ENCODE peak calls at places on chromosomes 11 and 22, in nine cellular contexts. J is CD8-positive, alpha-beta T cell; H is ovary; E is stomach; P is sigmoid colon; N is psoas muscle; K is NT2/D1; B is astrocyte; A is aorta. S is an unnamed sample.

GRCh38 chr22:47796128-47796908 is 1033.9 kb downstream of the TBC1D22A start:
- DNase-seq in N (no peak), H (no peak), P (no peak), J (peak; percentile 38), B (no peak), A (no peak), E (no peak), K (no peak), S (no peak)

GRCh38 chr11:93969925-93970922 is 50.9 kb upstream of the HEPHL1 start:
- DNase-seq in N (no peak), H (no peak), J (no peak), P (no peak), A (no peak), B (no peak), K (no peak), E (no peak), S (no peak)

GRCh38 chr22:29820941-29821789 is 16.9 kb downstream of the ASCC2 start:
- DNase-seq in P (peak; percentile 70), B (peak; percentile 98), J (no peak), K (no peak), H (no peak), E (peak; percentile 94), N (peak; percentile 61), A (peak; percentile 87), S (no peak)

GRCh38 chr22:49487950-49488349 is 339.7 kb downstream of the BRD1 start:
- DNase-seq in H (no peak), K (peak; percentile 18), N (no peak), A (no peak), P (no peak), J (no peak), B (no peak), E (no peak), S (no peak)

GRCh38 chr22:30863161-30863833 is 105.3 kb downstream of the MORC2 start:
- DNase-seq in H (no peak), N (no peak), J (no peak), E (peak; percentile 24), B (peak; percentile 23), K (no peak), P (peak; percentile 50), A (peak; percentile 52), S (no peak)

GRCh38 chr11:68121067-68121899 is at the start of gene CHKA:
- DNase-seq in H (peak; percentile 95), A (peak; percentile 97), N (peak; percentile 97), K (peak; percentile 89), P (peak; percentile 97), E (peak; percentile 96), J (peak; percentile 88), B (peak; percentile 68), S (peak; percentile 88)

GRCh38 chr11:6771926-6772898 is at the start of gene OR2AG2:
- DNase-seq in K (no peak), P (no peak), E (no peak), J (no peak), B (no peak), N (no peak), A (no peak), H (no peak), S (no peak)

GRCh38 chr11:88464528-88464927 is 127.0 kb upstream of the CTSC start:
- DNase-seq in J (no peak), B (no peak), A (no peak), E (no peak), K (no peak), P (no peak), H (no peak), N (no peak), S (no peak)

GRCh38 chr11:4677948-4678347 is 19.7 kb downstream of the OR51E2 start:
- DNase-seq in B (no peak), N (no peak), E (no peak), J (no peak), P (no peak), K (no peak), A (no peak), H (no peak), S (no peak)

GRCh38 chr22:32542332-32543019 is 67.9 kb downstream of the FBXO7 start:
- DNase-seq in K (no peak), N (peak; percentile 86), A (peak; percentile 69), J (no peak), P (peak; percentile 91), E (no peak), H (no peak), B (no peak), S (no peak)

GRCh38 chr11:17476317-17477083 is at the start of gene ABCC8:
- DNase-seq in J (no peak), B (no peak), E (peak; percentile 47), A (no peak), K (no peak), H (no peak), N (no peak), P (no peak), S (peak; percentile 53)

GRCh38 chr11:68584097-68584496 is 100.2 kb upstream of the GAL start:
- DNase-seq in H (no peak), J (peak; percentile 70), K (peak; percentile 63), E (peak; percentile 40), N (peak; percentile 72), A (no peak), P (no peak), B (no peak), S (peak; percentile 85)

GRCh38 chr22:20242393-20243175 is 25.5 kb downstream of the RTN4R start:
- DNase-seq in P (no peak), H (no peak), B (no peak), A (no peak), J (peak; percentile 70), N (no peak), E (no peak), K (no peak), S (no peak)

GRCh38 chr11:11691296-11692141 is 69.7 kb upstream of the GALNT18 start:
- DNase-seq in H (no peak), N (no peak), K (peak; percentile 59), A (no peak), P (no peak), E (no peak), J (no peak), B (no peak), S (peak; percentile 71)

GRCh38 chr11:131579932-131580387 is 209.5 kb downstream of the NTM start:
- DNase-seq in N (no peak), B (peak; percentile 98), K (peak; percentile 36), H (no peak), J (no peak), E (no peak), P (no peak), A (no peak), S (peak; percentile 12)

GRCh38 chr11:65329944-65330403 is 3.7 kb upstream of the DPF2 start:
- DNase-seq in N (peak; percentile 81), J (peak; percentile 87), E (peak; percentile 95), K (peak; percentile 97), A (peak; percentile 85), P (peak; percentile 95), H (peak; percentile 81), B (peak; percentile 68), S (peak; percentile 96)

GRCh38 chr11:60831501-60832079 is 10.3 kb upstream of the CCDC86 start:
- DNase-seq in E (no peak), J (no peak), N (no peak), P (no peak), B (peak; percentile 30), K (no peak), A (no peak), H (no peak), S (no peak)

GRCh38 chr11:15451713-15452112 is 337.0 kb downstream of the INSC start:
- DNase-seq in E (no peak), J (no peak), P (no peak), H (no peak), K (no peak), A (no peak), N (no peak), B (no peak), S (no peak)

GRCh38 chr11:15453211-15453715 is 338.5 kb downstream of the INSC start:
- DNase-seq in P (no peak), H (no peak), J (no peak), A (no peak), E (no peak), N (no peak), K (no peak), B (no peak), S (no peak)
- H3K4me3 ChIP-seq in P (no peak overlapping the region), H (no peak overlapping the region), J (no peak overlapping the region), A (no peak overlapping the region), E (no peak overlapping the region), N (no peak overlapping the region), K (no peak overlapping the region), B (no peak overlapping the region), S (no peak overlapping the region)

DNA sequence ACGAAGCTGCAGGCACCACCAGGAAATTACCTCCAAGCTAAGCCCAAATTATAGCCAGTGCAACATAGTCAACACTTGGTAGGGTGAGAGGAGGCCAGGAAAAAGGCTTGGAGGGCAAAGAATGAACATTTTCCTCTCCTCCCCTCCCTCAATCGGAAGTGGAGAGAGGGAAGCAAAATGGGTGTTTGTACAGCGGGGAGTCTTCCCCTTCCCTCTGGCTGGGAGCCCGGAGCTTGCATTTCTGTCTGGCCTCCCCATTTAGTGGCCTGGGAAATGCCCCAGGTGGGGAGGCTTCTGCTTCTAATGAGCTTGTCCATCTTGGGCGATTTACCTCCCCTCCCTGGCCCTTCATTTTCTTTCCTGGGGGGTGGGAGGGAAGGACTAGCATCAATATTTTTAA is 29.8 kb upstream of the IGSF9B start:
- DNase-seq in B (no peak), J (no peak), K (no peak), E (no peak), P (no peak), H (no peak), N (no peak), A (no peak), S (no peak)
- H3K4me1 ChIP-seq in B (no peaks in the 10 kb centered on the region), J (peaks cover 13% of the 10 kb centered on the region), K (peaks cover 7% of the 10 kb centered on the region), E (no peaks in the 10 kb centered on the region), P (no peaks in the 10 kb centered on the region), H (no peaks in the 10 kb centered on the region), N (peaks cover 18% of the 10 kb centered on the region), A (no peaks in the 10 kb centered on the region), S (no peaks in the 10 kb centered on the region)

GRCh38 chr11:92501346-92501745 is 276.7 kb downstream of the FAT3 start:
- DNase-seq in E (no peak), B (no peak), P (no peak), J (no peak), N (no peak), H (no peak), A (no peak), K (no peak), S (no peak)
- H3K36me3 ChIP-seq in E (no peaks in the 10 kb centered on the region), B (no peaks in the 10 kb centered on the region), P (no peaks in the 10 kb centered on the region), J (no peaks in the 10 kb centered on the region), N (no peaks in the 10 kb centered on the region), H (no peaks in the 10 kb centered on the region), A (no peaks in the 10 kb centered on the region), K (no peaks in the 10 kb centered on the region), S (no peaks in the 10 kb centered on the region)

GRCh38 chr22:43926349-43926710 is 2.7 kb downstream of the PNPLA3 start:
- DNase-seq in B (no peak), H (no peak), A (no peak), P (no peak), K (no peak), N (no peak), J (no peak), E (no peak), S (no peak)

GRCh38 chr22:43923191-43923590 is 414 bp upstream of the PNPLA3 start:
- DNase-seq in E (no peak), K (no peak), J (no peak), H (no peak), P (no peak), N (no peak), A (no peak), B (no peak), S (no peak)

GRCh38 chr22:43928418-43929307 is 5.1 kb downstream of the PNPLA3 start:
- DNase-seq in B (no peak), H (no peak), E (no peak), J (no peak), P (no peak), A (no peak), N (no peak), K (no peak), S (no peak)

GRCh38 chr22:43923631-43924548 is at the start of gene PNPLA3:
- DNase-seq in J (peak; percentile 76), K (peak; percentile 86), P (peak; percentile 92), A (peak; percentile 92), N (peak; percentile 92), H (peak; percentile 93), B (peak; percentile 78), E (peak; percentile 90), S (peak; percentile 78)

GRCh38 chr22:43925433-43926348 is 2.1 kb downstream of the PNPLA3 start:
- DNase-seq in P (no peak), H (no peak), B (no peak), A (no peak), E (no peak), K (no peak), J (no peak), N (peak; percentile 65), S (peak; percentile 85)
- H3K4me3 ChIP-seq in P (no peak overlapping the region), H (no peak overlapping the region), B (peak overlapping the region; percentile 67), A (no peak overlapping the region), E (no peak overlapping the region), K (peak overlapping the region; percentile 68), J (no peak overlapping the region), N (peak overlapping the region; percentile 71), S (peak overlapping the region; percentile 63)

S was measured in HAP-1.